ENCODE peak calls at places on chromosome 20, in ten cellular contexts. S is heart left ventricle; I is tibial artery; C is psoas muscle; G is lower lobe of right lung; J is small intestine; Y is CD4-positive, alpha-beta memory T cell; D is brain microvascular endothelial cell; F is right atrium auricular region; B is iPS DF 6.9. X is an unnamed sample.

GRCh38 chr20:53884859-53885654 is 185.3 kb downstream of the BCAS1 start:
- DNase-seq in S (no peak), I (no peak), C (no peak), G (no peak), J (no peak), Y (no peak), D (peak; percentile 31), F (no peak), B (no peak), X (no peak)

GRCh38 chr20:56979125-56979524 is 287.3 kb downstream of the BMP7 start:
- DNase-seq in S (no peak), I (no peak), C (no peak), G (no peak), J (no peak), Y (no peak), D (no peak), F (no peak), B (no peak), X (no peak)

GRCh38 chr20:13037727-13038126 is 29.0 kb downstream of the SPTLC3 start:
- DNase-seq in S (no peak), I (no peak), C (no peak), G (no peak), J (no peak), Y (no peak), D (peak; percentile 60), F (no peak), B (no peak), X (no peak)

GRCh38 chr20:51385941-51386530 is 156.5 kb downstream of the NFATC2 start:
- DNase-seq in S (no peak), I (no peak), C (no peak), G (no peak), J (peak; percentile 27), Y (peak; percentile 63), D (peak; percentile 38), F (no peak), B (peak; percentile 47), X (peak; percentile 31)

GRCh38 chr20:62874745-62875344 is 13.2 kb upstream of the TCFL5 start:
- DNase-seq in S (no peak), I (no peak), C (no peak), G (no peak), J (no peak), Y (no peak), D (no peak), F (no peak), B (no peak), X (no peak)

GRCh38 chr20:64203037-64203777 is 39.0 kb downstream of the MYT1 start:
- DNase-seq in S (no peak), I (no peak), C (no peak), G (no peak), J (no peak), Y (no peak), D (no peak), F (no peak), B (no peak), X (no peak)

GRCh38 chr20:5061209-5061608 is 58.5 kb downstream of the PCNA start:
- DNase-seq in S (no peak), I (no peak), C (no peak), G (no peak), J (peak; percentile 22), Y (no peak), D (no peak), F (no peak), B (no peak), X (no peak)

GRCh38 chr20:1813674-1814635 is 81.3 kb upstream of the SIRPA start:
- DNase-seq in S (no peak), I (no peak), C (no peak), G (no peak), J (no peak), Y (no peak), D (no peak), F (peak; percentile 55), B (no peak), X (no peak)

GRCh38 chr20:25223179-25223661 is 24.7 kb upstream of the PYGB start:
- DNase-seq in S (no peak), I (no peak), C (no peak), G (no peak), J (peak; percentile 20), Y (no peak), D (peak; percentile 98), F (no peak), B (no peak), X (no peak)

GRCh38 chr20:52192296-52193007 is 873 bp upstream of the ZFP64 start:
- DNase-seq in S (peak; percentile 53), I (no peak), C (peak; percentile 19), G (peak; percentile 57), J (peak; percentile 44), Y (no peak), D (no peak), F (no peak), B (no peak), X (no peak)

GRCh38 chr20:40251284-40251932 is 437.6 kb downstream of the MAFB start:
- DNase-seq in S (no peak), I (no peak), C (no peak), G (peak; percentile 48), J (peak; percentile 56), Y (no peak), D (peak; percentile 10), F (no peak), B (peak; percentile 77), X (no peak)

GRCh38 chr20:17818187-17818586 is 118.4 kb downstream of the BANF2 start:
- DNase-seq in S (no peak), I (no peak), C (no peak), G (no peak), J (peak; percentile 28), Y (no peak), D (no peak), F (no peak), B (no peak), X (no peak)

DNA sequence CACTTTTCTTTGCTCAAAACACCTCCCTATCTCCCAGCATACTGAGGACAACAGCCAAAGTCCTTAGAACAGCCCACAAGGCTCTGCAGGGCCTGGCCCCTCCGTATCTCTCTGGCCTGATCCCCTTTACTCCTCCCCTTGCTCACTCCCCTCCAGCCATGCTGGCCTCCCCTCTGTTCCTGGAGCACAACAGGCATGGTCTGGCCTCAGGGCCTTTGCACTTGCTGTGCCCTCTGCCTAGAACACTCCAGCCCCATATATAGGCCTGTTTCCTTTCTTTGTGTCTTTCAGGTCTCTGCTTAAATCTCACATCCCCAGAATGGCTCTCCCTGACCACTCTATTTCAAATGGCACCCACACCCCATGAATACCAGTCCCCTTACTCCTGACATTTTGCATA is 62.7 kb downstream of the KCNB1 start:
- DNase-seq in S (no peak), I (no peak), C (no peak), G (no peak), J (no peak), Y (no peak), D (no peak), F (no peak), B (no peak), X (no peak)
- H3K27ac ChIP-seq in S (no peak overlapping the region), I (no peak overlapping the region), C (peak overlapping the region; percentile 50), G (no peak overlapping the region), J (no peak overlapping the region), Y (no peak overlapping the region), D (no peak overlapping the region), F (no peak overlapping the region), B (no peak overlapping the region), X (no peak overlapping the region)

GRCh38 chr20:32111763-32112162 is 2.2 kb downstream of the TM9SF4 start:
- DNase-seq in S (no peak), I (peak; percentile 30), C (no peak), G (no peak), J (peak; percentile 50), Y (no peak), D (no peak), F (no peak), B (no peak), X (no peak)
- H3K4me3 ChIP-seq in S (no peak overlapping the region), I (no peak overlapping the region), C (no peak overlapping the region), G (no peak overlapping the region), J (no peak overlapping the region), Y (no peak overlapping the region), D (no peak overlapping the region), F (no peak overlapping the region), B (no peak overlapping the region), X (peak overlapping the region; percentile 13)

GRCh38 chr20:3246682-3247081 is 7.7 kb upstream of the SLC4A11 start:
- DNase-seq in S (peak; percentile 7), I (no peak), C (no peak), G (no peak), J (no peak), Y (no peak), D (no peak), F (no peak), B (no peak), X (no peak)

GRCh38 chr20:3247638-3248037 is 8.6 kb upstream of the SLC4A11 start:
- DNase-seq in S (peak; percentile 27), I (no peak), C (no peak), G (no peak), J (no peak), Y (no peak), D (no peak), F (no peak), B (no peak), X (no peak)

GRCh38 chr20:3250091-3250504 is 11.1 kb upstream of the SLC4A11 start:
- DNase-seq in S (no peak), I (no peak), C (no peak), G (no peak), J (no peak), Y (no peak), D (no peak), F (no peak), B (no peak), X (no peak)

GRCh38 chr20:3248993-3249347 is 10.0 kb upstream of the SLC4A11 start:
- DNase-seq in S (no peak), I (no peak), C (no peak), G (no peak), J (no peak), Y (no peak), D (no peak), F (no peak), B (no peak), X (no peak)

DNA sequence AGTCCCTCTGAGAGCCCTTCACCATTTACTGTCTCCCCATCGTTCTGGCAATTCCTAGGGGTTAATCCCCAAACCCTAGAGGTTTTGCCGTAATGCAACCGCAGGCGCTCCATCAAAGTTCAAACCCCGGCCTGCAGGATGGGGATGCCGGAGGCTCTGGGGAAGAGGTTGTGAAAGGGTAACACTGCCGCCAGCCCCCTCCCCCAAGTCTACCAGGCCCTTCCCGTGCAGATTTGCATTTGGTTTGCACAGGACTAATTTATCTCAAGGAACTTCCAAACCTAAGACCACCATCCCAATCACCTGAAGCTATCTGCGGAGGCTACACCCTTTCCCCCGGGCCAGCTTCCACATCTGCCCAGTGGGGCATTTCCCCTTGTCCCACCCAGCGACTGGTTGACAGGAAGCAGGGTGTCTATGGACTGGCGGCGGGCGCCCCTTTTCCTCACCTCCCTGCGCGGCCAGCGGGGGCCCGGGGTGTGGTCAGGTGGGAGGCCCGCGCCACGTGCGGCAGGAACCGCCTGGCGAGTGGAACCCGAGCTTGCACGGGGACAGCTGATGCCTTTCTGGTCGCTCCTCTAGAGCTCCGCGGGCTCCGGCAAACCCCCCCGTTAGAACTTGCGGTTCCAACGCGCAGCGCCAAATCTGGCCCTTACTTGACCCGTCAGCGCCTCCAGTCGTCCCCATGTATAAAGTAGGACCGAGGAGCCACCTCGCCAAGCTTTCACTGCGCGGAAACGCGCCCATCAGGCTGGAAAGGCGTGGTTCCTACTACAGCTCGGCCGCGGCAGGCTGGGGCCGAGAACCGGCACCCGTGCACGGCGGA is 9.4 kb upstream of the SLC4A11 start:
- DNase-seq in S (peak; percentile 61), I (peak; percentile 52), C (peak; percentile 50), G (no peak), J (peak; percentile 28), Y (no peak), D (no peak), F (peak; percentile 62), B (no peak), X (no peak)
- H3K27me3 ChIP-seq in S (no peaks in the 10 kb centered on the region), I (peaks cover 7% of the 10 kb centered on the region), C (no peaks in the 10 kb centered on the region), G (peaks cover 9% of the 10 kb centered on the region), J (peaks cover 2% of the 10 kb centered on the region), Y (peaks cover 7% of the 10 kb centered on the region), D (no peaks in the 10 kb centered on the region), F (no peaks in the 10 kb centered on the region), B (no peaks in the 10 kb centered on the region), X (no peaks in the 10 kb centered on the region)

GRCh38 chr20:34180460-34181108 is 60.6 kb upstream of the ASIP start:
- DNase-seq in S (no peak), I (no peak), C (no peak), G (no peak), J (no peak), Y (no peak), D (no peak), F (no peak), B (no peak), X (no peak)
- H3K27ac ChIP-seq in S (no peak overlapping the region), I (no peak overlapping the region), C (no peak overlapping the region), G (no peak overlapping the region), J (no peak overlapping the region), Y (no peak overlapping the region), D (no peak overlapping the region), F (no peak overlapping the region), B (no peak overlapping the region), X (no peak overlapping the region)

X was measured in dorsolateral prefrontal cortex.